ENCODE peak calls at places on chromosome 5, in ten cellular contexts. One of them, this sample, is unnamed. For H3K9me3, the result is how much of the 10 kb centered on the place peaks cover.

GRCh38 chr5:81081461-81081835 is 121.3 kb downstream of the RASGRF2 start:
- DNase-seq in CD4-positive, alpha-beta memory T cell: no peak
- DNase-seq in IMR-90: no peak
- DNase-seq in adrenal gland: no peak
- DNase-seq in neural progenitor cell: no peak
- DNase-seq in hepatocyte: no peak
- DNase-seq in CD8-positive, alpha-beta T cell: no peak
- DNase-seq in H9: no peak
- DNase-seq in tibial artery: no peak
- DNase-seq in breast epithelium: no peak
- DNase-seq in this sample: no peak

GRCh38 chr5:174793684-174794328 is 69.4 kb downstream of the MSX2 start:
- DNase-seq in CD4-positive, alpha-beta memory T cell: peak
- DNase-seq in IMR-90: peak
- DNase-seq in adrenal gland: peak
- DNase-seq in neural progenitor cell: peak
- DNase-seq in hepatocyte: peak
- DNase-seq in CD8-positive, alpha-beta T cell: peak
- DNase-seq in H9: peak
- DNase-seq in tibial artery: peak
- DNase-seq in breast epithelium: peak
- DNase-seq in this sample: peak

GRCh38 chr5:57768771-57769170 is 286.2 kb upstream of the ACTBL2 start:
- DNase-seq in CD4-positive, alpha-beta memory T cell: no peak
- DNase-seq in IMR-90: no peak
- DNase-seq in adrenal gland: no peak
- DNase-seq in neural progenitor cell: no peak
- DNase-seq in hepatocyte: no peak
- DNase-seq in CD8-positive, alpha-beta T cell: no peak
- DNase-seq in H9: no peak
- DNase-seq in tibial artery: no peak
- DNase-seq in breast epithelium: no peak
- DNase-seq in this sample: no peak

GRCh38 chr5:78757269-78758053 is 108.9 kb upstream of the LHFPL2 start:
- DNase-seq in CD4-positive, alpha-beta memory T cell: no peak
- DNase-seq in IMR-90: peak
- DNase-seq in adrenal gland: no peak
- DNase-seq in neural progenitor cell: no peak
- DNase-seq in hepatocyte: peak
- DNase-seq in CD8-positive, alpha-beta T cell: no peak
- DNase-seq in H9: no peak
- DNase-seq in tibial artery: no peak
- DNase-seq in breast epithelium: no peak
- DNase-seq in this sample: no peak

GRCh38 chr5:157108961-157109360 is at the start of gene HAVCR2:
- DNase-seq in CD4-positive, alpha-beta memory T cell: peak
- DNase-seq in IMR-90: no peak
- DNase-seq in adrenal gland: peak
- DNase-seq in neural progenitor cell: no peak
- DNase-seq in hepatocyte: no peak
- DNase-seq in CD8-positive, alpha-beta T cell: peak
- DNase-seq in H9: no peak
- DNase-seq in tibial artery: peak
- DNase-seq in breast epithelium: no peak
- DNase-seq in this sample: no peak

GRCh38 chr5:124628721-124629596 is 117.5 kb downstream of the ZNF608 start:
- DNase-seq in CD4-positive, alpha-beta memory T cell: no peak
- DNase-seq in IMR-90: peak
- DNase-seq in adrenal gland: peak
- DNase-seq in neural progenitor cell: no peak
- DNase-seq in hepatocyte: peak
- DNase-seq in CD8-positive, alpha-beta T cell: no peak
- DNase-seq in H9: peak
- DNase-seq in tibial artery: peak
- DNase-seq in breast epithelium: no peak
- DNase-seq in this sample: no peak

GRCh38 chr5:171207256-171207866 is 101.7 kb upstream of the TLX3 start:
- DNase-seq in CD4-positive, alpha-beta memory T cell: peak
- DNase-seq in IMR-90: peak
- DNase-seq in adrenal gland: no peak
- DNase-seq in neural progenitor cell: peak
- DNase-seq in hepatocyte: peak
- DNase-seq in CD8-positive, alpha-beta T cell: no peak
- DNase-seq in H9: no peak
- DNase-seq in tibial artery: no peak
- DNase-seq in breast epithelium: no peak
- DNase-seq in this sample: no peak

GRCh38 chr5:531101-531748 is 7.0 kb upstream of the SLC9A3 start:
- DNase-seq in CD4-positive, alpha-beta memory T cell: no peak
- DNase-seq in IMR-90: no peak
- DNase-seq in adrenal gland: no peak
- DNase-seq in neural progenitor cell: peak
- DNase-seq in hepatocyte: no peak
- DNase-seq in CD8-positive, alpha-beta T cell: no peak
- DNase-seq in H9: no peak
- DNase-seq in tibial artery: no peak
- DNase-seq in breast epithelium: no peak
- DNase-seq in this sample: no peak

GRCh38 chr5:87836696-87837095 is 424.0 kb upstream of the CCNH start:
- DNase-seq in CD4-positive, alpha-beta memory T cell: no peak
- DNase-seq in IMR-90: no peak
- DNase-seq in adrenal gland: no peak
- DNase-seq in neural progenitor cell: no peak
- DNase-seq in hepatocyte: no peak
- DNase-seq in CD8-positive, alpha-beta T cell: no peak
- DNase-seq in H9: no peak
- DNase-seq in tibial artery: no peak
- DNase-seq in breast epithelium: no peak
- DNase-seq in this sample: no peak

GRCh38 chr5:1502046-1502736 is 21.6 kb downstream of the LPCAT1 start:
- DNase-seq in CD4-positive, alpha-beta memory T cell: peak
- DNase-seq in IMR-90: no peak
- DNase-seq in adrenal gland: peak
- DNase-seq in neural progenitor cell: no peak
- DNase-seq in hepatocyte: no peak
- DNase-seq in CD8-positive, alpha-beta T cell: no peak
- DNase-seq in H9: no peak
- DNase-seq in tibial artery: peak
- DNase-seq in breast epithelium: no peak
- DNase-seq in this sample: no peak

DNA sequence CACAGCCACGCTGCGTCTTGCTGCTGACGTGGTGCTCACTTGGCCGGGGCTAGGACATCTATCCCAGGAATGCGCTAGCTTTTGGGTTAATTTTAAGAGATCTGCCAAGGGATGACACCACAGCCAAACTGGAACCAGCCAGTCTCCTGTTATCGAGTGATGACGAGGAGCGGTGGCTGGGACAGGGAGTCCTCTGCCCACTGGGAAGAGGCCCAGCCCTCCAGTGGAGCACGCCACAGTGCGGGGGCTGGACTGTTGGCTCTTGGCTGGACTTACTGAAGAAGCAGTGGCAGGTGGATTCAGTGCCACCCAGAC is 55.1 kb upstream of the PHYKPL start:
- DNase-seq in CD4-positive, alpha-beta memory T cell: no peak
- DNase-seq in IMR-90: no peak
- DNase-seq in adrenal gland: no peak
- DNase-seq in neural progenitor cell: no peak
- DNase-seq in hepatocyte: no peak
- DNase-seq in CD8-positive, alpha-beta T cell: no peak
- DNase-seq in H9: no peak
- DNase-seq in tibial artery: peak
- DNase-seq in breast epithelium: peak
- DNase-seq in this sample: no peak
- H3K9me3 ChIP-seq in CD4-positive, alpha-beta memory T cell: under half
- H3K9me3 ChIP-seq in IMR-90: under half
- H3K9me3 ChIP-seq in adrenal gland: under half
- H3K9me3 ChIP-seq in neural progenitor cell: under half
- H3K9me3 ChIP-seq in hepatocyte: under half
- H3K9me3 ChIP-seq in CD8-positive, alpha-beta T cell: under half
- H3K9me3 ChIP-seq in H9: under half
- H3K9me3 ChIP-seq in tibial artery: under half
- H3K9me3 ChIP-seq in breast epithelium: under half
- H3K9me3 ChIP-seq in this sample: under half

GRCh38 chr5:178360926-178361235 is 128.3 kb upstream of the PHYKPL start:
- DNase-seq in CD4-positive, alpha-beta memory T cell: no peak
- DNase-seq in IMR-90: no peak
- DNase-seq in adrenal gland: no peak
- DNase-seq in neural progenitor cell: no peak
- DNase-seq in hepatocyte: no peak
- DNase-seq in CD8-positive, alpha-beta T cell: no peak
- DNase-seq in H9: no peak
- DNase-seq in tibial artery: no peak
- DNase-seq in breast epithelium: no peak
- DNase-seq in this sample: no peak

GRCh38 chr5:178364326-178364675 is 131.7 kb upstream of the PHYKPL start:
- DNase-seq in CD4-positive, alpha-beta memory T cell: no peak
- DNase-seq in IMR-90: no peak
- DNase-seq in adrenal gland: no peak
- DNase-seq in neural progenitor cell: no peak
- DNase-seq in hepatocyte: no peak
- DNase-seq in CD8-positive, alpha-beta T cell: no peak
- DNase-seq in H9: no peak
- DNase-seq in tibial artery: no peak
- DNase-seq in breast epithelium: no peak
- DNase-seq in this sample: no peak

GRCh38 chr5:178361657-178362445 is 129.2 kb upstream of the PHYKPL start:
- DNase-seq in CD4-positive, alpha-beta memory T cell: no peak
- DNase-seq in IMR-90: no peak
- DNase-seq in adrenal gland: no peak
- DNase-seq in neural progenitor cell: no peak
- DNase-seq in hepatocyte: no peak
- DNase-seq in CD8-positive, alpha-beta T cell: no peak
- DNase-seq in H9: no peak
- DNase-seq in tibial artery: no peak
- DNase-seq in breast epithelium: no peak
- DNase-seq in this sample: no peak

GRCh38 chr5:178365501-178366440 is 133.2 kb upstream of the PHYKPL start:
- DNase-seq in CD4-positive, alpha-beta memory T cell: no peak
- DNase-seq in IMR-90: no peak
- DNase-seq in adrenal gland: no peak
- DNase-seq in neural progenitor cell: no peak
- DNase-seq in hepatocyte: no peak
- DNase-seq in CD8-positive, alpha-beta T cell: no peak
- DNase-seq in H9: no peak
- DNase-seq in tibial artery: no peak
- DNase-seq in breast epithelium: no peak
- DNase-seq in this sample: no peak

DNA sequence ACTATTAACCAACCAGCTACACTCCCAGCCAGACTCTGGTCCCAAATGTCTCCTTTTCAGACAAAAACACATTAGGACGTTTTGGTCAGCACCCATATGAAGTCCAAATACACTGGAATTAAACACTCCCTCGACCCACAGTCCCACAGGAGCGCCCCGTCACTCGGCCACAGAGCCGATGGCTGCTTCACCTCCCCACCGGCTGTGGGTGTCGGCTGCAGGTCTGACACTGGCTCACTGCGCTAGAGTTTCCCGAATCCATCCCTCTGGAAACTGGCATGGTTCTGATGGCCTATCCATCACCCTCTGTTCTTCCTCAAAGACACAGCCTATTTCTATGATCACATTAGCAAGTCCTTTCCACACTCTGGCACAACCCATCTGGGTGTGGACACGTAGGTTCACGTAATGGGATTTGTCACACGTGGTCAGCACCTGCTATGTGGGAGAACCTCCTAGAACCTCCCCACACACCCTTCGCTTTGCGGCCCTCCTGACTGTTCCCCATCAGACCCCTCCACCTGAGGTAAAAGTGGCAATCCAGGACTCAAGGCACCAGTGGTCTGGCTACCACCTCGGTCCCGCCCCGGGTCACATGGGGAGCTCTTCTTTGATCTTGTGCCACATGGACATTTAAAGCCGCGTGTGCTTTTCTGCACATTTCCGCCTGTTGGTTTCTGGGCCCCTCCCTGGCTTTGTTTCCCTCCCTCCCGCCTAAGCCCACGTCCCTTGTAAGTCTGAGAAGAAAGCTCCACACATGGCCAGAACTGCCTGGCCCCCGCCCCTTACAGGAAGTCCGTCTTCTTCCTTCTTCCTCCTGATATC is 131.1 kb upstream of the PHYKPL start:
- DNase-seq in CD4-positive, alpha-beta memory T cell: no peak
- DNase-seq in IMR-90: no peak
- DNase-seq in adrenal gland: no peak
- DNase-seq in neural progenitor cell: no peak
- DNase-seq in hepatocyte: no peak
- DNase-seq in CD8-positive, alpha-beta T cell: no peak
- DNase-seq in H9: no peak
- DNase-seq in tibial artery: no peak
- DNase-seq in breast epithelium: no peak
- DNase-seq in this sample: no peak
- H3K9me3 ChIP-seq in CD4-positive, alpha-beta memory T cell: under half
- H3K9me3 ChIP-seq in IMR-90: under half
- H3K9me3 ChIP-seq in adrenal gland: under half
- H3K9me3 ChIP-seq in neural progenitor cell: under half
- H3K9me3 ChIP-seq in hepatocyte: under half
- H3K9me3 ChIP-seq in CD8-positive, alpha-beta T cell: under half
- H3K9me3 ChIP-seq in H9: under half
- H3K9me3 ChIP-seq in tibial artery: under half
- H3K9me3 ChIP-seq in breast epithelium: under half
- H3K9me3 ChIP-seq in this sample: under half

DNA sequence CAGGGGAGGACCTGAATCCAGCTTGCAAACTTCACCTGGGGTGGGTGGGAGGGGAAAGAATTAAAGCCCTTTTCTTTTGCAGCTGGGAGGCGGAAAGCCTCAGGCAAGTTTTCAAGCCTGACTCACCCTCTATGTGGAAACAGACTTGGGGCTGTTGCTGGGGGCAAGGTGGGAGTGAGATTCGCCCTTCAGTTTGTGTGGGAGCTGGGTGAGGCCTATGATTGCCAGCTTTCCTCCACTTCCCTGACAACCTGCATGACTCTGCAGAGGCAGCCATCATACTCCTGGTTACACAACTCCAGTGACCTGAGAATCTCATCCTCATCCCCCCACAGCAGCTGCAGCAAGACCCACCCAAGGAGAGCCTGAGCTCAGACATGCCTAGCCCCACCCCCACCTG is 43.2 kb upstream of the SREK1 start:
- DNase-seq in CD4-positive, alpha-beta memory T cell: no peak
- DNase-seq in IMR-90: no peak
- DNase-seq in adrenal gland: no peak
- DNase-seq in neural progenitor cell: no peak
- DNase-seq in hepatocyte: no peak
- DNase-seq in CD8-positive, alpha-beta T cell: no peak
- DNase-seq in H9: no peak
- DNase-seq in tibial artery: no peak
- DNase-seq in breast epithelium: no peak
- DNase-seq in this sample: no peak
- H3K9me3 ChIP-seq in CD4-positive, alpha-beta memory T cell: under half
- H3K9me3 ChIP-seq in IMR-90: under half
- H3K9me3 ChIP-seq in adrenal gland: under half
- H3K9me3 ChIP-seq in neural progenitor cell: under half
- H3K9me3 ChIP-seq in hepatocyte: under half
- H3K9me3 ChIP-seq in CD8-positive, alpha-beta T cell: under half
- H3K9me3 ChIP-seq in H9: under half
- H3K9me3 ChIP-seq in tibial artery: under half
- H3K9me3 ChIP-seq in breast epithelium: half or more
- H3K9me3 ChIP-seq in this sample: under half

DNA sequence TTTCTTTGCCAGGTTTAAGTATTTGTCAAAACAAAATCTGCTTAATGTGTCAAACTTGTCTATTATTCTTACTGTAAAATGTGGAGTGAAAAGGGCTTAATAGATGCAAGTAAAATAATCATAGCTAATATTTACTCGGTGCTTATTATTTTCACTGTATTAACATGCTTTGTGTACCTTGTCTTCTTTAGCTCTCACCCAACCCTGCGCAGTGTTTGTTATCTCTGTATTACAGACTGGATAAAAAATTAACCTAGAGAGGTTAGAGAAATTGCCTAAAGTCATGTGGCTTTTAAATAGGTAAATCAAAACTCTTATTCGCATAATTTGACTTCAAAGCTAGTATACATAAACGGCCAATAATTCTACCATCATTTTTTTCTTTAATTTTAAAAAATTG is 1864.8 kb downstream of the MAT2B start:
- DNase-seq in CD4-positive, alpha-beta memory T cell: no peak
- DNase-seq in IMR-90: no peak
- DNase-seq in adrenal gland: no peak
- DNase-seq in neural progenitor cell: no peak
- DNase-seq in hepatocyte: no peak
- DNase-seq in CD8-positive, alpha-beta T cell: no peak
- DNase-seq in H9: no peak
- DNase-seq in tibial artery: no peak
- DNase-seq in breast epithelium: no peak
- DNase-seq in this sample: no peak
- H3K9me3 ChIP-seq in CD4-positive, alpha-beta memory T cell: under half
- H3K9me3 ChIP-seq in IMR-90: under half
- H3K9me3 ChIP-seq in adrenal gland: under half
- H3K9me3 ChIP-seq in neural progenitor cell: under half
- H3K9me3 ChIP-seq in hepatocyte: under half
- H3K9me3 ChIP-seq in CD8-positive, alpha-beta T cell: under half
- H3K9me3 ChIP-seq in H9: under half
- H3K9me3 ChIP-seq in tibial artery: under half
- H3K9me3 ChIP-seq in breast epithelium: under half
- H3K9me3 ChIP-seq in this sample: under half